ENCODE peak calls at places on chromosomes 16 and 17, in four cellular contexts. I is fibroblast of pulmonary artery, E is progenitor cell of endocrine pancreas, X is GM10248. L is an unnamed sample.

GRCh38 chr17:58084317-58084981 is 1.2 kb downstream of the DYNLL2 start:
- DNase-seq in I (peak), E (no peak), X (peak), L (peak)

GRCh38 chr17:19264277-19264676 is 27.1 kb downstream of the EPN2 start:
- DNase-seq in I (no peak), E (no peak), X (no peak), L (no peak)

GRCh38 chr17:71846561-71846960 is 274.3 kb upstream of the SOX9 start:
- DNase-seq in I (no peak), E (no peak), X (no peak), L (no peak)

GRCh38 chr17:74822329-74823175 is 37.1 kb downstream of the GRIN2C start:
- DNase-seq in I (no peak), E (no peak), X (no peak), L (no peak)

GRCh38 chr17:6061290-6061689 is 8.9 kb upstream of the WSCD1 start:
- DNase-seq in I (peak), E (no peak), X (no peak), L (no peak)

GRCh38 chr16:10822702-10823101 is 4.1 kb upstream of the TVP23A start:
- DNase-seq in I (no peak), E (no peak), X (no peak), L (no peak)

GRCh38 chr17:58327363-58328194 is 1.0 kb downstream of the TSPOAP1 start:
- DNase-seq in I (no peak), E (no peak), X (no peak), L (no peak)

GRCh38 chr17:1368588-1368987 is 31.4 kb downstream of the YWHAE start:
- DNase-seq in I (no peak), E (no peak), X (no peak), L (no peak)

GRCh38 chr16:14434860-14435259 is 195.2 kb downstream of the PARN start:
- DNase-seq in I (no peak), E (no peak), X (no peak), L (no peak)

GRCh38 chr16:24900230-24900629 is 54.5 kb downstream of the SLC5A11 start:
- DNase-seq in I (peak), E (no peak), X (peak), L (no peak)

GRCh38 chr16:67014641-67015315 is 14.2 kb upstream of the CBFB start:
- DNase-seq in I (no peak), E (no peak), X (no peak), L (no peak)

DNA sequence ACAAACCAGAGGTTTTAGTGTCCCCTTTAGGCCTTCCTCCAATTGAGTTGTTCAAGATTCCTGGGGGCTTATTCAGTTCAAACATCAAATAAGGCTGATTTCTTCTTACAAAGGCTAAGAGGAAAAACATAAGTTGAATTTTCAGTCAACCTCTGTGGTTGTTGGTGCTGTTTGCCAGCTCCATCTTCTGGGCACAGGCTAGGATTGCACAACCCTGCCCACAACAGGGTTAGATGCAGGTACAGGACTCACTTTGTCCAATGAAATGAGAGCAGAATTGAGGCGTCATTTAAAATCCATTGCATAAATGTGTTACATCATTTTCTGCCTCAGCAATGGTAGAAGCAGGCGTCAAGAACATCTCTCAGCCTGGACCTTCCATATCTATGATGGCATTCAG is 173.3 kb downstream of the PMP22 start:
- DNase-seq in I (no peak), E (no peak), X (no peak), L (no peak)
- TF ChIP-seq CTCF in I (no peak), E (peak), X (no peak), L (no peak)

DNA sequence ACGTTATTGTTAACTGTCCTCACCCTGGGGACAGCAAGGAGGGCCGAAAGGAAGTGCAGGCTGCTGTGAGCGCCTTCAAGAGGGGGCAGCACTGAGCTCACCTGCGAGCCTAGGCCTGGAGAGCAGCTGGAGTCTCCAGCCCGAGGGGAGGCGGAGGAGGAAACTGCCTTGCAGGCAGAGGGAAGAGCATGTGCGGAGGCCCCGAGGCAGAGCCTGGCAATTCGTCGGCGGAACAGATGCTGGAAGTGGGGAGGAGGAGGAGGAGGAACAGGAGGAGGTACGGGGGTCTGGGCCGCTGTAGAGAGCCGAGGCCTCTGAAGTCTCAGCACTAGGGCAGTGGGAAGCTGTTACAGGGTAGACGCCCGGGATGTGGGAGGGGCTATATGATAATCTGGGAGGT is 49.6 kb upstream of the PLCG2 start:
- DNase-seq in I (no peak), E (no peak), X (no peak), L (no peak)
- TF ChIP-seq CTCF in I (no peak), E (no peak), X (no peak), L (no peak)

GRCh38 chr17:27419156-27419555 is 37.1 kb upstream of the KSR1 start:
- DNase-seq in I (no peak), E (no peak), X (no peak), L (no peak)
- TF ChIP-seq CTCF in I (no peak), E (no peak), X (no peak), L (no peak)

DNA sequence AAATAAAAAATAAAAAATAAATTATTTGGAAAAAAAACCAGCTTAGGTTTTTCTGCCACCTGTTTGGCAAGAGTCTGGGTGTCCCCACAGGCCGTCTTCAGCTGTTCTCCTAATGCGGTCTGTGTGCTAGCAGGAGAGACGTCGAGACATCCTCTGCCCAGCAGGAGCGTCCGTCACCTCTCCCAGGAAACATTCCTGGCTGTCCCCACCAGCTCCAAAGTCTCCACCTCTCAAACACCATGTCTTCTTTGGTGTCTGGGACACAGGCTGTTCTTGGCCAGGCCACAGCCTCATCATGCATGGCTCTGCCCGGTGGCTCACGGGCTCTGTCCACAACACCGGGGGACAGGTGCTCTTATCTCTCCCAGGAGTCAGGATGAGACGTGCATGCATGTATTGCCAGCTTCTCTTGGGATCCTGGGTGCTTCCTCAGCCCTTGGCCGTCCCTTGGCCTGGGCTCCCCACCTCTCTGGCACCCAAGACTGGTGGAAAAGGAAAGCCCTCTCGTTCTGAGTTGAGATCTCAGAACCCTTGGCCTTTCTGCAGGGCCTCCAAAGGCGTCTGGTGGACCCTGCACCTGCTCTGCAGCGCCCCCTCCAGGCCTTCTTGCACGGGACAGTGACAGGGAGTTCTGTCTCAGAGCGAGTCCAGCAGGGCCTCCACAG is 84.9 kb upstream of the CBX4 start:
- DNase-seq in I (peak), E (peak), X (peak), L (no peak)
- TF ChIP-seq CTCF in I (peak), E (peak), X (peak), L (peak)

DNA sequence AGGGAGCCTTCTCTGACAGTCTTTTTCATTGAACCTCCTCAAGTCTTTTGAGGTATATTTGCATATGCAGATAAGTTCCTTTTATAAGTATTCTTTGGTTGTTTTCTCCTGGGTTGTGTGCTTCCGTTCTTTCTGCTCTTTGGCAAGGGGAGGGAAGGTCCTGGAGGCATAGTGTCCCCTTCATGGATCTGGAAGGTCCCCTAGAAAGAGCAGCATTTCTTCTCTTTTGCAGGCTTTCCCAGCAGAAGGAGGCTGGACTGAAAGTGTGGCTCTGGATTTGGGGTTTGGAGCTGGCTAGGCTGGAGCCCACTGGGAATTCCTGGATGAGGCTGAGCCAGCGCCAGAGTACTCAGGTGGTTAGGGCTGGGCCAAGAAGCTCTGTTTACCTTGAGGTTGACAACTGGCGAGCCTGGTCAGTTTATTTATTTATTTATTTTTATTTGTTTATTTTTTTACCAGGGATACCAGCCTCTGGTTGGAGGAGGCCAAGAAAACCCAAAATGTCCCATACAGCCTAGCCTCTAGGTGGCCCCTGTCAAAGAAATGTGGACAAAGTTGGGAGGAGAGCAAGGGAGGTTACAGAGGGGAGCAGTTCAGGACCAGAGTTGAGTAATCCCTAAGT is 5.4 kb upstream of the TOP2A start:
- DNase-seq in I (no peak), E (no peak), X (no peak), L (no peak)
- TF ChIP-seq CTCF in I (peak), E (peak), X (no peak), L (no peak)